ENCODE peak calls at places on chromosomes 2 and 18, in four cellular contexts. A is breast epithelium, L is psoas muscle, P is WTC11. Z is an unnamed sample.

GRCh38 chr18:43710135-43710534 is 432.8 kb upstream of the SYT4 start:
- DNase-seq in A (no peak), L (no peak), P (no peak), Z (no peak)

GRCh38 chr2:133213651-133214050 is 354.6 kb downstream of the NCKAP5 start:
- DNase-seq in A (no peak), L (no peak), P (no peak), Z (no peak)

GRCh38 chr2:188976545-188977268 is 2.5 kb downstream of the COL3A1 start:
- DNase-seq in A (no peak), L (no peak), P (no peak), Z (no peak)

GRCh38 chr2:99545622-99546021 is 55.8 kb upstream of the REV1 start:
- DNase-seq in A (no peak), L (no peak), P (no peak), Z (no peak)

GRCh38 chr18:8980496-8981402 is 121.8 kb upstream of the NDUFV2 start:
- DNase-seq in A (no peak), L (no peak), P (no peak), Z (no peak)

GRCh38 chr2:105517814-105518705 is 119.2 kb upstream of the FHL2 start:
- DNase-seq in A (no peak), L (peak; percentile 87), P (no peak), Z (no peak)

GRCh38 chr2:236572482-236572881 is 2.9 kb downstream of the ACKR3 start:
- DNase-seq in A (no peak), L (peak; percentile 82), P (no peak), Z (peak; percentile 87)

GRCh38 chr2:197269173-197269572 is 41.4 kb downstream of the ANKRD44 start:
- DNase-seq in A (no peak), L (no peak), P (no peak), Z (no peak)

GRCh38 chr18:28095041-28095440 is 81.9 kb downstream of the CDH2 start:
- DNase-seq in A (no peak), L (no peak), P (no peak), Z (no peak)